ENCODE peak calls at places on chromosomes 5 and 9, in seven cellular contexts. L is upper lobe of right lung; V is CD8-positive, alpha-beta memory T cell; J is GM23338; H is transverse colon; D is fibroblast of lung; G is left ventricle myocardium inferior. Q is an unnamed sample.

GRCh38 chr9:118586978-118587377 is 782.3 kb downstream of the BRINP1 start:
- DNase-seq in J (no peak), D (no peak), L (no peak), V (no peak), G (no peak), H (no peak), Q (no peak)

GRCh38 chr9:93031629-93032431 is 26.7 kb upstream of the SUSD3 start:
- DNase-seq in L (no peak), H (no peak), V (no peak), D (peak; percentile 9), J (no peak), G (no peak), Q (no peak)

GRCh38 chr9:83957029-83957513 is 22.9 kb downstream of the HNRNPK start:
- DNase-seq in L (no peak), J (peak; percentile 29), G (no peak), D (no peak), V (no peak), H (peak; percentile 35), Q (no peak)

GRCh38 chr5:65059681-65060598 is 291.2 kb downstream of the CWC27 start:
- DNase-seq in D (peak; percentile 71), J (no peak), V (no peak), G (no peak), L (no peak), H (no peak), Q (no peak)

GRCh38 chr9:110241491-110242321 is 14.6 kb downstream of the TXN start:
- DNase-seq in L (no peak), G (no peak), H (no peak), D (no peak), J (no peak), V (no peak), Q (no peak)

GRCh38 chr9:103319979-103320378 is 324.8 kb downstream of the CYLC2 start:
- DNase-seq in J (no peak), D (no peak), G (no peak), L (no peak), V (no peak), H (no peak), Q (no peak)

GRCh38 chr5:45288746-45289145 is 407.4 kb downstream of the HCN1 start:
- DNase-seq in H (no peak), L (no peak), V (no peak), J (peak; percentile 49), G (no peak), D (no peak), Q (no peak)

GRCh38 chr9:126965077-126965476 is 50.5 kb downstream of the RALGPS1 start:
- DNase-seq in H (no peak), G (no peak), V (no peak), L (no peak), D (no peak), J (peak; percentile 48), Q (no peak)

GRCh38 chr5:180816608-180817534 is 14.3 kb upstream of the MGAT1 start:
- DNase-seq in J (no peak), V (no peak), L (peak; percentile 72), H (no peak), G (peak; percentile 56), D (peak; percentile 73), Q (no peak)

GRCh38 chr9:71384343-71384742 is 262.9 kb upstream of the TRPM3 start:
- DNase-seq in L (no peak), V (no peak), H (no peak), G (no peak), D (no peak), J (peak; percentile 22), Q (no peak)

GRCh38 chr5:16067415-16067814 is 112.2 kb downstream of the MARCHF11 start:
- DNase-seq in D (no peak), V (no peak), J (no peak), G (no peak), L (no peak), H (no peak), Q (no peak)

GRCh38 chr5:151101151-151101550 is 20.3 kb upstream of the TNIP1 start:
- DNase-seq in H (no peak), G (no peak), D (no peak), V (peak; percentile 27), L (no peak), J (no peak), Q (no peak)

GRCh38 chr5:176750144-176750543 is 60.2 kb upstream of the UNC5A start:
- DNase-seq in L (peak; percentile 8), J (no peak), G (no peak), D (no peak), V (peak; percentile 9), H (no peak), Q (no peak)

GRCh38 chr9:129399301-129399990 is 221.4 kb upstream of the IER5L start:
- DNase-seq in D (no peak), L (peak; percentile 48), J (no peak), H (no peak), G (peak; percentile 12), V (no peak), Q (no peak)

GRCh38 chr5:135454946-135455345 is 2.8 kb upstream of the TIFAB start:
- DNase-seq in H (no peak), L (no peak), V (no peak), G (no peak), D (no peak), J (no peak), Q (no peak)

GRCh38 chr5:537098-537497 is 12.8 kb upstream of the SLC9A3 start:
- DNase-seq in J (no peak), H (no peak), D (no peak), V (peak; percentile 36), L (peak; percentile 56), G (no peak), Q (no peak)

GRCh38 chr5:172559004-172559932 is 81.8 kb upstream of the NEURL1B start:
- DNase-seq in V (no peak), G (peak; percentile 71), J (no peak), L (no peak), D (peak; percentile 95), H (peak; percentile 59), Q (peak; percentile 49)

GRCh38 chr9:135355466-135356420 is 123.8 kb upstream of the PPP1R26 start:
- DNase-seq in J (no peak), G (no peak), V (no peak), L (no peak), D (no peak), H (no peak), Q (no peak)

GRCh38 chr5:154972476-154973080 is 31.7 kb downstream of the MRPL22 start:
- DNase-seq in H (no peak), D (peak; percentile 27), G (no peak), V (no peak), L (no peak), J (peak; percentile 77), Q (no peak)

DNA sequence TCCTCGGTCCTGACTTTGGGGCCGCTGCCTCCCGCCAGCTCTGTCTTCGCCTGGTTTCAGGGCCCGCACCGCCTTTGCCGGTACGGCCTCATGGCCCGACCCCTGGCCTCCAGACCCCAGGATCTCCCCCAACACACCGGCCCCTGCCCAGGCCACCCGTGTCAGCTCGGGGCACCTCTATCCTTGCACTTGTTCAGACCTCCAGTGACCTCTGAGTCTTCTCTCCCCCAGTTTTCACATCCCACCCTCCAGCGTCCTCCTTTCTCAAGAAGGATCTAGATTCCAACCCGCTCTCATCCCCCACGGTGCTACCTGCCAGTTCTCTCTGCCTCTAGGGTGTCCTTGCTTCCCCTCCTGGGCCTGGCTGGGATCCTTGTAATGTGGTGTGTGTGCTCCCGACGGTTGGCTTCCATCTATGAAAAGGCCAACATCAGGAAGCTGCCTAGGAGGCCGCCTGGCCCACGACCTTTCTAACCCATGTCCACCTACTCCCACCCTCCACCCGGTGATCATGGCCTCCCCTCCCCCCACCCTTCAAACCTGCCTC is 61.1 kb downstream of the SPATA31C2 start:
- DNase-seq in H (no peak), G (no peak), V (no peak), L (no peak), D (no peak), J (peak; percentile 6), Q (no peak)
- H3K4me3 ChIP-seq in H (no peak overlapping the region), G (peak overlapping the region; percentile 76), V (no peak overlapping the region), L (peak overlapping the region; percentile 55), D (no peak overlapping the region), J (peak overlapping the region; percentile 64), Q (peak overlapping the region; percentile 34)

DNA sequence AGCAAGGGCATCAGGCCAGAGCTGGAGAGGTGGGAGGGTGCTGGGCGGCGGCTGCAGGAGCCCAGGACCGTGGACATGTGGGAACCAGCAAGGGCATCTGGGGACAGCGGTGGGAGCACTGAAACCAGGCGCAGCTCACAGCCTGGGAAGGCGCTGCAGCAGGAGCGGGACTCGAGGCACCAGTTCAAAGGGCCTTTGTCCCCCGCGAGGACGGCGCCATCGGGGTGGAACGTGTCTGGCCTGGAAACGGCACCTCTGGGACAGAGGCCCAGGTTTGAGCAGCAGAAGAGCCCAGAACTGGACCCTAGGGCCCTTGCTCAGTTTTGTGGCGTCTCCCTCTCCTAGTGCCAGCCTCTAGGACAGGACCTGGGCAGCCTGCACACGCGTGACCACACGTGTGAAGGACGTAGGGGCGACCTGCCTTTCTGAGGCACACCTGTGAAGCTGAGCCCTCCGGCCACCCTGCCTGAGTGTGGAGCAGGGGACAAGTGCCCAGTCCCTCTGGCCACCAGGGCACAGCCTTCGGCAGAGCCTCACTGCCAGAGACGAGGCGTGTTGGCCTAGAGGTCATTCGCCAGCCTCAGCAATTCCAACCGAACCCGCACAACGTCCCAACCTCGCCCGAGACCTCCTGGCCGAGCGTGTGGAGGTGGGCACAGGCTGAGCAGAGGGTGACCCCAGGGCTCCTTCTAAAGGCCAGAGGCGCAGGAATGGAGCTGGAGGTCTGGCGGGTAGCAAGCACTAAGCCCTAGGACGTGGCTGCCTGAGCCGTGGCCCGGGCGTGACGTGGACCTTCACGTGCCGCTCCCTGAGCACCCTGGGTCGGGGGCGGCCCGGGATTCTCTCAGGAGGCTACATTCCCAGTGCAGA is 2.2 kb upstream of the TMEM210 start:
- DNase-seq in L (no peak), J (no peak), V (no peak), D (no peak), H (no peak), G (no peak), Q (no peak)
- H3K27ac ChIP-seq in L (no peak overlapping the region), J (no peak overlapping the region), V (no peak overlapping the region), D (no peak overlapping the region), H (no peak overlapping the region), G (no peak overlapping the region), Q (no peak overlapping the region)

GRCh38 chr9:12497790-12498189 is 195.4 kb upstream of the TYRP1 start:
- DNase-seq in V (no peak), H (no peak), L (no peak), D (no peak), J (no peak), G (no peak), Q (no peak)
- H3K4me3 ChIP-seq in V (no peak overlapping the region), H (no peak overlapping the region), L (no peak overlapping the region), D (no peak overlapping the region), J (no peak overlapping the region), G (no peak overlapping the region), Q (no peak overlapping the region)

DNA sequence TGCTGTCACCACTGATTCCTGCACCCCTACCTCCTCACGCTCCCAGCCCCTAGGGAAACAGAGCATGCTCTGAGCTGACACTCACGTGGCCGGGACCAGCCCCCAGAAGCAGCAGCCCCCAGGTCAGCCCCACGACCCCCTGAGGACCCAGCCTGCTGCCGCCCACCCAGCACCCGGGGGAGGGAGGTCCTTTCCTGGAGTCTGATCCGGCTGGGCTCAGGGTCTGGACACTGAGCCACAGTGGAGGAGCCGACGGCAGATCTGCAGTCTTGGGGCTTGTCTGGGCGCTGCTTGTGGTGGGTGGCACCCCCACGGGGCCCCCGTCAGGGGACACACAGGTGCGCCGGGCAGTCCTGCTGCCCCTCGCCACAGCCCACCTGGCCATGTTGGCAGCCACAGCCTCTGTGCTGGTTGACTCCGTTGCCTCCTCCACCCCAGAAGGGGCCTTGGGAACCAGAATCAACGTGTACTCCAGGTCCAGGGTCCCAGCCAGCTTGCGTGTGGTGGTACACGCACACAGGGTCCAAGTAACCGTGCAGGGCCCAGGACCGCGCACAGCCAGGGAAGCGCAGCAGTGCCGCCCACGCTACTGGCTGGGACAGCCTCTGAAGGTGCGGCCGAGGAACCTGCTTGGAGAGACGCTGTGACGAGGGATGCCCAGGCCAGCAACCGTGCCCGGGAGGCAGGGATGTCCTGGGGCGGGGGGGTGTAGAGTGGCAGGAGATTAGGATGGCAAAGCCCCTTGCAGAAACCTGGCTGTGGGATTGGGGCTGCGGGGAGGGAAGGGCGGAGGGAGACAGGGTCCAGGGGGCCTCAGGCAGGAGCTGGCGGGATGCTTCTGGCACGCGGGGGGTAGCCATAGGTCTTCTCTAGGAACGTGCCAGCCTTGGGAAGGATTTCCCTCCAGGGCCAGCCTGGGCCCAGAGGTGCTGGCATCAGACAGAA is 3.5 kb downstream of the DNLZ start:
- DNase-seq in H (no peak), L (no peak), D (no peak), G (no peak), V (no peak), J (no peak), Q (no peak)
- H3K27ac ChIP-seq in H (peak overlapping the region; percentile 96), L (no peak overlapping the region), D (no peak overlapping the region), G (peak overlapping the region; percentile 99), V (no peak overlapping the region), J (no peak overlapping the region), Q (no peak overlapping the region)